ENCODE peak calls at places on chromosome 20, in six cellular contexts. L is small intestine, N is cardiac muscle cell, S is mesendoderm, Q is adipocyte, C is H9. Y is an unnamed sample.

GRCh38 chr20:8082025-8082424 is 50.0 kb upstream of the PLCB1 start:
- DNase-seq in L (no peak), N (peak; percentile 47), S (peak; percentile 72), Q (peak; percentile 33), C (peak; percentile 39), Y (no peak)

GRCh38 chr20:53773792-53774371 is 180.2 kb upstream of the ZNF217 start:
- DNase-seq in L (no peak), N (peak; percentile 88), S (no peak), Q (peak; percentile 92), C (no peak), Y (no peak)

GRCh38 chr20:31859266-31859997 is 10.9 kb downstream of the DUSP15 start:
- DNase-seq in L (no peak), N (no peak), S (no peak), Q (no peak), C (no peak), Y (peak; percentile 24)

GRCh38 chr20:10984294-10984693 is 310.5 kb upstream of the JAG1 start:
- DNase-seq in L (no peak), N (no peak), S (no peak), Q (no peak), C (no peak), Y (no peak)

GRCh38 chr20:2005831-2006426 is 12.1 kb upstream of the PDYN start:
- DNase-seq in L (peak; percentile 53), N (peak; percentile 70), S (peak; percentile 80), Q (peak; percentile 78), C (peak; percentile 78), Y (peak; percentile 83)

GRCh38 chr20:38649275-38649891 is 47.8 kb downstream of the ARHGAP40 start:
- DNase-seq in L (peak; percentile 11), N (peak; percentile 50), S (no peak), Q (peak; percentile 51), C (peak; percentile 61), Y (no peak)

GRCh38 chr20:556984-557383 is 13.4 kb upstream of the CSNK2A1 start:
- DNase-seq in L (no peak), N (no peak), S (no peak), Q (no peak), C (no peak), Y (no peak)

GRCh38 chr20:17641993-17642392 is 40.0 kb downstream of the RRBP1 start:
- DNase-seq in L (no peak), N (no peak), S (no peak), Q (no peak), C (no peak), Y (no peak)

GRCh38 chr20:59032713-59033059 is 551 bp upstream of the ATP5F1E start:
- DNase-seq in L (no peak), N (peak; percentile 42), S (peak; percentile 83), Q (peak; percentile 76), C (no peak), Y (no peak)

GRCh38 chr20:62697468-62697912 is 11.1 kb upstream of the NTSR1 start:
- DNase-seq in L (no peak), N (no peak), S (no peak), Q (no peak), C (no peak), Y (no peak)

GRCh38 chr20:62694868-62695267 is 13.8 kb upstream of the NTSR1 start:
- DNase-seq in L (peak; percentile 24), N (no peak), S (no peak), Q (no peak), C (no peak), Y (no peak)

GRCh38 chr20:62696999-62697398 is 11.6 kb upstream of the NTSR1 start:
- DNase-seq in L (no peak), N (no peak), S (no peak), Q (no peak), C (no peak), Y (no peak)

GRCh38 chr20:62695448-62696414 is 12.9 kb upstream of the NTSR1 start:
- DNase-seq in L (no peak), N (no peak), S (no peak), Q (no peak), C (no peak), Y (no peak)

DNA sequence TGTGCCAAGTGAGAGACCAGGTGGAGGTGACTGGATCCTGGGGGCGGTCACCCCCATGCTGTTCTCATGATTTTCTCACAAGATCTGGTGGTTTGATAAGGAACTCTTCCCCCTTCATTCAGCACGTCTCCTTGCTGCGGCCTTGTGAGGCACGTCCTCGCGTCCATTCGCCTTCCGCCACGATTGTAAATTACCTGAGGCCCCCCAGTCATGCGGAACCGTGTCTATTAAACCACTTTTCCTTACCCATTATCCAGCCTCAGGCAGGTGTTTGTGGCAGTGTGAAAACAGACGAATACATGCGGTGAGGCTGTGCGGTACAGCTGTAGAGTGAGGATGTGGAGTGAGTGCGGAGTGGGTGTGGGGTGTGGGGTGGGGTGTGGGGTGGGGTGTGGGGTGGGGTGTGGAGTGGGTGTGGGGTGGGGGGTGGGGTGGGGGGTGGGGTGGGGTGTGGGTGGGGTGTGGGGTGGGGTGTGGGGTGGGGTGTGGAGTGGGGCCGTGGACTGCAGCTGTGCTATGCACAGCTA is 12.1 kb upstream of the NTSR1 start:
- DNase-seq in L (no peak), N (no peak), S (no peak), Q (no peak), C (no peak), Y (no peak)
- H3K4me1 ChIP-seq in L (no peaks in the 10 kb centered on the region), N (no peaks in the 10 kb centered on the region), S (no peaks in the 10 kb centered on the region), Q (no peaks in the 10 kb centered on the region), C (no peaks in the 10 kb centered on the region), Y (no peaks in the 10 kb centered on the region)

GRCh38 chr20:34595377-34596184 is 37.1 kb downstream of the MAP1LC3A start:
- DNase-seq in L (no peak), N (no peak), S (no peak), Q (no peak), C (no peak), Y (no peak)

GRCh38 chr20:34607066-34607465 is 48.5 kb downstream of the MAP1LC3A start:
- DNase-seq in L (no peak), N (no peak), S (no peak), Q (no peak), C (no peak), Y (no peak)

GRCh38 chr20:34604980-34605788 is 46.7 kb downstream of the MAP1LC3A start:
- DNase-seq in L (no peak), N (peak; percentile 28), S (no peak), Q (peak; percentile 46), C (no peak), Y (no peak)

GRCh38 chr20:34600892-34601653 is 42.6 kb downstream of the MAP1LC3A start:
- DNase-seq in L (no peak), N (no peak), S (no peak), Q (no peak), C (no peak), Y (no peak)
- H3K27me3 ChIP-seq in L (no peaks in the 10 kb centered on the region), N (no peaks in the 10 kb centered on the region), S (no peaks in the 10 kb centered on the region), Q (no peaks in the 10 kb centered on the region), C (no peaks in the 10 kb centered on the region), Y (no peaks in the 10 kb centered on the region)

GRCh38 chr20:64035933-64036345 is at the start of gene C20orf204:
- DNase-seq in L (no peak), N (no peak), S (peak; percentile 78), Q (no peak), C (peak; percentile 51), Y (no peak)
- H3K4me1 ChIP-seq in L (peaks cover 3% of the 10 kb centered on the region), N (peaks cover 8% of the 10 kb centered on the region), S (peaks cover 2% of the 10 kb centered on the region), Q (peaks cover 13% of the 10 kb centered on the region), C (peaks cover 5% of the 10 kb centered on the region), Y (no peaks in the 10 kb centered on the region)

DNA sequence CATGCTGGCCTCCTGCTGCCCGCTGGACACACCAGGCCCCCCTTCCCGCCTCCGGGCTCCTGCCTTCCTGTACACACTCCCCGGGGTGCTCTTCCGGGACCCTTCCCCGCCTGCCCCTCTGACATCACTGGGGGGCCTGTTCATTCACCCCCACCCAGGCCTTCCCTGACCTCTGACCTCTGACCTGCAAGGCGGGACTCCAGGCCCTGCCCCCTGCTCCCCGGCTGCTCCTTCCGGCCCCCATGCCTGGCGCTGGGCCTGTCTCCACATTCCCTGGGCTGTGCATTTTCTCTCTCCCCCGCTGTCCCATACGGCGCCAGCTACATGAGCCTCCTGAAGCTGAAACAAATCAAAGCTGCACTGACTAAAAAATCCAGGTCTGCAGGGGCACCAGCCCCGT is 71.6 kb upstream of the GATA5 start:
- DNase-seq in L (no peak), N (no peak), S (no peak), Q (no peak), C (no peak), Y (no peak)
- H3K27me3 ChIP-seq in L (peaks cover 5% of the 10 kb centered on the region), N (no peaks in the 10 kb centered on the region), S (peaks cover 7% of the 10 kb centered on the region), Q (peaks cover 41% of the 10 kb centered on the region), C (peaks cover 7% of the 10 kb centered on the region), Y (no peaks in the 10 kb centered on the region)

DNA sequence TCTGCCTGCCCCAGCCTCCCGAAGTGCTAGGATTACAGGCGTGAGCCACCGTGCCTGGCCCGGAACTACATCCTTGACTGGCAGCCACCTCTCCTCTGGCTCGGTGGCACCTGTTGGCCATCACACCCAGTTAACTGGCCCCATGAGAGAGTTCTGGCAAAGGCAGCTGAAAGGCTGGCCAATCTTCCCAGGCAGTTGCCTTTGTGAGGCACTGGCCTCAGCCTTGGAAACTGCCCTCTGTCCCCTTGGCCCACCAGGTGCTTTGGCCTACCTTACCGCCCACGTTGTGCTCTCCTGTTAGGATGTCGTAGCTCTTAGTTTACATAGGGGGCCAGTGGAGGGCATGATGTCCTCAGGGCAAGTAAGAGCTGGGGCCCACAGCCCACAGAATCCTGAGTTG is 9.6 kb upstream of the MANBAL start:
- DNase-seq in L (no peak), N (no peak), S (no peak), Q (no peak), C (no peak), Y (no peak)
- H3K4me1 ChIP-seq in L (peaks cover 5% of the 10 kb centered on the region), N (peaks cover 6% of the 10 kb centered on the region), S (no peaks in the 10 kb centered on the region), Q (peaks cover 11% of the 10 kb centered on the region), C (no peaks in the 10 kb centered on the region), Y (no peaks in the 10 kb centered on the region)